ENCODE peak calls at places on chromosome 11, in seven cellular contexts. K, N, F, B, A, C and I are unnamed samples.

GRCh38 chr11:13141731-13142724 is 132.9 kb downstream of the RASSF10 start:
- DNase-seq in A (no peak), N (no peak), F (no peak), B (no peak), C (no peak), K (no peak), I (no peak)

GRCh38 chr11:134666273-134667174 is 254.5 kb upstream of the B3GAT1 start:
- DNase-seq in C (no peak), N (no peak), F (no peak), K (no peak), A (no peak), B (no peak), I (no peak)

GRCh38 chr11:47587733-47588326 is 1.4 kb downstream of the FAM180B start:
- DNase-seq in B (no peak), C (no peak), N (no peak), F (no peak), K (peak), A (no peak), I (peak)

GRCh38 chr11:8219257-8220021 is 44.2 kb downstream of the LMO1 start:
- DNase-seq in N (no peak), K (peak), B (peak), C (peak), F (peak), A (no peak), I (peak)

GRCh38 chr11:45097721-45098493 is 48.5 kb upstream of the PRDM11 start:
- DNase-seq in A (no peak), N (no peak), F (no peak), B (no peak), C (no peak), K (peak), I (peak)

GRCh38 chr11:99020324-99021225 is at the start of gene CNTN5:
- DNase-seq in B (no peak), K (peak), C (no peak), F (peak), A (no peak), N (no peak), I (peak)

GRCh38 chr11:29336727-29337212 is 680.1 kb downstream of the KCNA4 start:
- DNase-seq in B (no peak), F (no peak), N (no peak), K (peak), A (no peak), C (no peak), I (no peak)

GRCh38 chr11:84468255-84468654 is 1158.9 kb downstream of the DLG2 start:
- DNase-seq in N (no peak), B (no peak), A (no peak), K (no peak), F (no peak), C (no peak), I (no peak)

GRCh38 chr11:68649851-68650555 is 34.3 kb upstream of the GAL start:
- DNase-seq in C (no peak), K (no peak), F (no peak), N (no peak), A (no peak), B (no peak), I (no peak)

GRCh38 chr11:65431452-65432132 is 9.0 kb downstream of the NEAT1 start:
- DNase-seq in A (peak), N (no peak), C (no peak), F (no peak), K (peak), B (no peak), I (no peak)

GRCh38 chr11:123072279-123072678 is 10.3 kb upstream of the HSPA8 start:
- DNase-seq in K (no peak), N (no peak), B (no peak), F (no peak), C (no peak), A (no peak), I (no peak)

GRCh38 chr11:97574976-97575665 is 1185.3 kb downstream of the JRKL start:
- DNase-seq in C (no peak), N (no peak), F (no peak), K (no peak), A (no peak), B (no peak), I (no peak)

GRCh38 chr11:47523491-47524199 is 29.3 kb downstream of the CELF1 start:
- DNase-seq in B (peak), K (peak), C (peak), N (no peak), A (peak), F (no peak), I (no peak)

GRCh38 chr11:134254433-134254832 is 1.1 kb downstream of the ACAD8 start:
- DNase-seq in C (no peak), A (no peak), K (no peak), N (no peak), B (no peak), F (no peak), I (no peak)

GRCh38 chr11:74446445-74446844 is 20.9 kb downstream of the KCNE3 start:
- DNase-seq in B (no peak), A (no peak), F (no peak), K (no peak), C (no peak), N (no peak), I (no peak)

GRCh38 chr11:70918242-70918641 is 334.1 kb downstream of the SHANK2 start:
- DNase-seq in A (no peak), C (no peak), F (no peak), B (no peak), N (no peak), K (no peak), I (no peak)

GRCh38 chr11:94400075-94400838 is 962 bp downstream of the GPR83 start:
- DNase-seq in A (no peak), B (no peak), F (no peak), K (no peak), C (no peak), N (no peak), I (no peak)

GRCh38 chr11:69463181-69463891 is 18.1 kb upstream of the LINC01488 start:
- DNase-seq in K (peak), F (no peak), N (no peak), A (no peak), B (peak), C (peak), I (peak)

GRCh38 chr11:68948496-68948895 is 32.3 kb downstream of the MRGPRD start:
- DNase-seq in A (no peak), F (no peak), K (no peak), B (peak), C (no peak), N (no peak), I (no peak)

GRCh38 chr11:109708184-109708583 is 286.2 kb downstream of the C11orf87 start:
- DNase-seq in C (no peak), K (no peak), B (no peak), A (no peak), F (no peak), N (no peak), I (no peak)

GRCh38 chr11:16883179-16883578 is 131.0 kb downstream of the PLEKHA7 start:
- DNase-seq in A (no peak), C (no peak), N (no peak), B (no peak), K (no peak), F (no peak), I (no peak)

GRCh38 chr11:8070417-8071101 is 10.5 kb upstream of the TUB start:
- DNase-seq in B (no peak), K (peak), N (no peak), F (no peak), A (no peak), C (no peak), I (no peak)

GRCh38 chr11:39541945-39542351 is 1917.5 kb downstream of the LRRC4C start:
- DNase-seq in A (no peak), N (no peak), B (no peak), C (no peak), K (no peak), F (no peak), I (no peak)

GRCh38 chr11:121309688-121310087 is 17.1 kb downstream of the SC5D start:
- DNase-seq in C (no peak), B (no peak), F (no peak), K (no peak), N (no peak), A (no peak), I (no peak)

GRCh38 chr11:77250881-77251640 is 50.4 kb downstream of the GDPD4 start:
- DNase-seq in K (peak), B (peak), F (no peak), N (no peak), C (no peak), A (no peak), I (no peak)

GRCh38 chr11:75768909-75769771 is 562 bp downstream of the DGAT2 start:
- DNase-seq in F (peak), A (no peak), B (no peak), C (no peak), K (peak), N (no peak), I (no peak)

GRCh38 chr11:93504110-93505095 is 38.8 kb downstream of the SMCO4 start:
- DNase-seq in F (peak), N (no peak), B (no peak), C (no peak), K (no peak), A (no peak), I (peak)